ENCODE peak calls at places on chromosomes 7 and 10, in four cellular contexts. U is bronchial epithelial cell, Z is colonic mucosa, Q is tibial artery. J is an unnamed sample.

GRCh38 chr10:18087398-18087797 is 52.8 kb upstream of the CACNB2 start:
- DNase-seq in Q (no peak), Z (peak; percentile 22), U (no peak), J (peak; percentile 9)

GRCh38 chr7:43462836-43463235 is 120.1 kb upstream of the STK17A start:
- DNase-seq in Q (no peak), Z (no peak), U (no peak), J (peak; percentile 64)

GRCh38 chr10:34522542-34522941 is 292.6 kb downstream of the PARD3 start:
- DNase-seq in Q (no peak), Z (no peak), U (no peak), J (no peak)

GRCh38 chr7:28573751-28574295 is 161.5 kb downstream of the CREB5 start:
- DNase-seq in U (no peak), Z (no peak), Q (no peak), J (no peak)

GRCh38 chr10:62632071-62632809 is 172.3 kb upstream of the ADO start:
- DNase-seq in Q (no peak), Z (no peak), U (peak; percentile 49), J (no peak)

GRCh38 chr10:20841419-20841818 is 55.7 kb downstream of the NEBL start:
- DNase-seq in Q (no peak), Z (no peak), U (no peak), J (no peak)

GRCh38 chr10:62851449-62851848 is 35.3 kb upstream of the EGR2 start:
- DNase-seq in U (peak; percentile 13), Q (no peak), Z (no peak), J (no peak)

GRCh38 chr7:1458676-1459511 is at the start of gene MICALL2:
- DNase-seq in U (peak; percentile 63), Q (peak; percentile 95), Z (peak; percentile 80), J (peak; percentile 83)

GRCh38 chr7:13279854-13280435 is 592.5 kb downstream of the ARL4A start:
- DNase-seq in Q (no peak), Z (no peak), U (peak; percentile 29), J (peak; percentile 29)

GRCh38 chr7:52831321-52831720 is 204.1 kb upstream of the POM121L12 start:
- DNase-seq in Q (no peak), Z (no peak), U (no peak), J (no peak)

GRCh38 chr10:76286536-76286935 is 855.1 kb downstream of the LRMDA start:
- DNase-seq in Q (no peak), U (no peak), Z (no peak), J (peak; percentile 54)

GRCh38 chr7:17994079-17994478 is 33.6 kb downstream of the PRPS1L1 start:
- DNase-seq in Z (no peak), U (no peak), Q (no peak), J (no peak)

GRCh38 chr7:81140206-81140605 is 221.4 kb upstream of the SEMA3C start:
- DNase-seq in Z (no peak), Q (no peak), U (no peak), J (no peak)

GRCh38 chr7:99794585-99795502 is 10.9 kb upstream of the CYP3A4 start:
- DNase-seq in U (no peak), Q (no peak), Z (no peak), J (no peak)

GRCh38 chr7:29454899-29455451 is 108.7 kb upstream of the PRR15 start:
- DNase-seq in U (peak; percentile 19), Z (no peak), Q (no peak), J (no peak)

GRCh38 chr7:73770002-73770859 is at the start of gene CLDN3:
- DNase-seq in U (no peak), Z (peak; percentile 95), Q (no peak), J (no peak)

GRCh38 chr10:103069453-103070331 is 123.4 kb downstream of the NT5C2 start:
- DNase-seq in Q (peak; percentile 76), U (peak; percentile 62), Z (peak; percentile 69), J (peak; percentile 52)

GRCh38 chr7:83271212-83272099 is 108.8 kb upstream of the PCLO start:
- DNase-seq in Q (no peak), Z (no peak), U (peak; percentile 57), J (peak; percentile 25)

GRCh38 chr7:78523903-78524302 is 725.3 kb downstream of the PHTF2 start:
- DNase-seq in Q (no peak), Z (no peak), U (peak; percentile 4), J (no peak)

GRCh38 chr7:121212031-121212430 is 116.8 kb upstream of the WNT16 start:
- DNase-seq in U (no peak), Z (no peak), Q (no peak), J (no peak)

GRCh38 chr10:45235823-45236222 is 79.6 kb downstream of the OR13A1 start:
- DNase-seq in Q (no peak), Z (no peak), U (peak; percentile 54), J (no peak)

GRCh38 chr10:116526219-116526618 is 19.5 kb upstream of the PNLIP start:
- DNase-seq in U (peak; percentile 65), Z (no peak), Q (no peak), J (no peak)

GRCh38 chr10:11824825-11825224 is 1.7 kb downstream of the PROSER2 start:
- DNase-seq in Q (no peak), U (peak; percentile 62), Z (no peak), J (no peak)
- H3K4me3 ChIP-seq in Q (no peak overlapping the region), U (peak overlapping the region; percentile 86), Z (no peak overlapping the region), J (no peak overlapping the region)

GRCh38 chr7:114660007-114660406 is 245.4 kb downstream of the FOXP2 start:
- DNase-seq in Q (no peak), Z (no peak), U (no peak), J (no peak)

GRCh38 chr7:114658188-114658587 is 243.6 kb downstream of the FOXP2 start:
- DNase-seq in Z (no peak), Q (no peak), U (no peak), J (no peak)

GRCh38 chr7:114659409-114659808 is 244.8 kb downstream of the FOXP2 start:
- DNase-seq in U (no peak), Q (no peak), Z (no peak), J (no peak)

GRCh38 chr7:114662002-114662677 is 247.5 kb downstream of the FOXP2 start:
- DNase-seq in Z (no peak), U (no peak), Q (no peak), J (no peak)

DNA sequence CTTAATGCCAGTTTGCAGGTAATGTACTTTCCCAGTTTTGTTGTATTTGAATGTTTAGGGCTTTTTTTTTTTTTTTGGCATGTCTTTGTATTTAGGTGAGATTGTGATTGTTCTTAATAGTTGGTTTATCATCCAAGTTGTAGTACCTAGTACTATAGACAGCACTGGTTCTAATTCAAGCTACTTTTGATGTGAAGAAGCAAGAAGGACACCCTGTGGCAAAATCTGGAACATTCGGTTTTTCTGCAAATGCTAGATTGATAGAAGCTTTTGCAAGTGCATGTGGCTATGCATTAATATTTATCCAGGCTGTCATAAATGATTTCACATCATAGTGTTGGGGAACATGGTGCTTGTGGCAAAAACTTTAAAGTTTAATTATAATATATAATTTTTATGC is 248.9 kb downstream of the FOXP2 start:
- DNase-seq in U (peak; percentile 50), Q (no peak), Z (no peak), J (peak; percentile 24)
- TF ChIP-seq CTCF in U (peak; percentile 32), Q (peak; percentile 7), Z (no peak), J (peak; percentile 53)

DNA sequence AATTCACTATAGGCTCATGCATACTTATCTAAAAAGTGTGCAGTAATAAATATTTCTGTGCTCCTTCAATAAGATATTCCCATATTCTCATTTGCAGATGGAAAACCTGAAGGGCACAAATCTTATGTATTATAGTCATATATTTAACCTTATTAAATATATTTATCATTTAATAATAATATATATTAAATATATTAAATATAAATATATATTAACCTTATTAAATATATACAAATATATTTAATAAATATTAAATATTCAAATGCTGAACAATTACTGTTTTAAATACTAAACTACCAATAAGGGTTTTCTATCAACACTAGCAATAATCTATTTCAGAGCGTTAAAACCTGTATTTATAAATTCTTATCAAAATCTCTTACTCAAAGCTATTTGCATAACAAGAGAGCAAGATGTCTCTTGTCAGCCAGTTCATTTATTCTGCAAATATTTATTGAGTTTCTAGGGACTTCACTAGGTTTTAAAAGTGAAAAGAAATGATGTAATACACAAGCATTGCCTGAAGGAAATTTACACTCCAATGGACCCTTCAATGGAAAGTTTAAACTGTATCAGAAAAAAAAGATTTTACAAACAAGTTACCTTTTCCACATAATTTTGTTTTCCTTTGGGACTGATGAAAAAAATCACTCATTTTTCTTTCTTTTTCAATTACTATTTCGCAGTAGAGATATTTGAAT is 159.2 kb downstream of the AGMO start:
- DNase-seq in Z (no peak), U (no peak), Q (no peak), J (no peak)
- H3K4me3 ChIP-seq in Z (no peak overlapping the region), U (no peak overlapping the region), Q (no peak overlapping the region), J (no peak overlapping the region)

DNA sequence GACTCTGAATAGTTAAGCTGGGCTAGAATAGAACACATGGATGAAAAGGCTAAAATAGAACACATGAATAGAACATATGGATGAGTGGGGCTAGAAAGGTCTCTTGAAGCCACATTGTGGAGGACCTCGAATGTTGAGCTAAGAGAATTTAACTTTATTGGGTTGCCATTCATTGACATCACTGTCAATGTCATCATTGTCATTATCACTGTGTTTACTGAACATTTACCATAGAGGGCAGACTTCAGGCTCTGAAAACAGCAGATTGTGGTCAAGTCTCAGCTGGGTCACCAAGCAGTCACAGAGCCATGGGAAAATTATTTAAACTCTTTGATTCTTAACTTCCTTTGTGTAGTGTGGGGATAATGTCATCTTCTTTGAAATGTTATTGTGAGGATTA is 80.4 kb downstream of the WDFY4 start:
- DNase-seq in Q (no peak), Z (no peak), U (no peak), J (no peak)
- TF ChIP-seq CTCF in Q (no peak), Z (no peak), U (no peak), J (no peak)

GRCh38 chr10:42865716-42866114 is 83.1 kb downstream of the BMS1 start:
- DNase-seq in Q (no peak), U (no peak), Z (no peak), J (no peak)

GRCh38 chr10:42868530-42868929 is 85.9 kb downstream of the BMS1 start:
- DNase-seq in Q (peak; percentile 48), U (no peak), Z (no peak), J (no peak)

GRCh38 chr10:42867571-42867970 is 85.0 kb downstream of the BMS1 start:
- DNase-seq in Q (peak; percentile 29), Z (no peak), U (no peak), J (no peak)

GRCh38 chr10:42864575-42864974 is 82.0 kb downstream of the BMS1 start:
- DNase-seq in Q (peak; percentile 43), U (peak; percentile 22), Z (no peak), J (no peak)

DNA sequence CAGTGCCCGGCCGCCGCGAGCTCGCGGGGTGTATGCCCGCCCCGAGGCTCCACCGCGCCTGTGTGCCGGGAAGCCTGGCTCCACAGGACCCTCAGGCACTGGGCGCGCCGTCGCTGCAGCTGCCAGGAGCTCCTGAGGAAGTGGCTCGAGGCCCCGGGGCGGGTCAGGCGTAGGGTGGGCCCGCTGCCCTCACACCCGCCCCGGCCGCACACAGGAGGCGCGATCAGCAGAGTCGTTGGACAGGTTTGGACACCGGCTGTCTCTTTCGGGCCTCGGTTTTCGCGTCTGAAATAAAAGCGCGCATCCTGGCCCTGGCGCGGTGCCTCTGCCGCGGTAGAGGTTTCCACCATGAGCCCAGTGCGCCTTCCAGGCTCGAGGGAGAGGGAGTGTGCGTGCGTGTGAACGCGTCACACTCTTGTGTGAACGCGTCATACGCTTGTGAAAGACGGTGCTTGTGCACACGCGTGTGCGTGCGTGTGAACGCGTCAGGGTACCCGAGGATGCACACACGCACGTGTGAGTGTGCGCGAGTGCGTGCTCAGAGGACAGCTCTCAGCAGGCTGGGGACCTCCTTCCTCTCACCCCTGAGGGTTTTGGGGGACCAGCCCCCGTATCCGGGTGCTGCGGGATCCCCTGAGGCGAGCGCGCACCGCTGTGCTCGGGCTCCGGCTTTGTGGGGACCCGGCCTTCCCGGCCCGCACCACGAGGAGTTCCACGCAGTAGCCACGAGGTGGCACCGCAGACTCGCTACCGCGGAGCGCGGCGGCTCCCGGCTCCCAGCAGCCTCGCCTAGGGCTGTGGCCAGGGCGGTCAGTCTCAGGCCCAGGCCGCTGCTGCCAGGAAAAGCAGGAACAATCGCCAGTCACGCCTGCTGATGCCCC is 83.8 kb downstream of the BMS1 start:
- DNase-seq in U (peak; percentile 26), Q (peak; percentile 79), Z (peak; percentile 64), J (peak; percentile 60)
- H3K4me3 ChIP-seq in U (peak overlapping the region; percentile 5), Q (no peak overlapping the region), Z (peak overlapping the region; percentile 15), J (peak overlapping the region; percentile 39)

GRCh38 chr7:143389316-143390097 is 8.4 kb downstream of the ZYX start:
- DNase-seq in U (no peak), Q (peak; percentile 63), Z (no peak), J (no peak)
- TF ChIP-seq CTCF in U (no peak), Q (no peak), Z (no peak), J (no peak)